ENCODE peak calls at places on chromosomes 7 and 10, in six cellular contexts. K is GM12865; H is activated CD8-positive, alpha-beta memory T cell treated with anti-CD3 and anti-CD28 coated beads for 24 hours; S is posterior cingulate gyrus; M is GM13976; L is Calu3. V is an unnamed sample.

GRCh38 chr7:140479062-140479738 is at the start of gene MKRN1:
- DNase-seq in M (peak), L (peak), K (peak), S (peak), H (peak), V (peak)

GRCh38 chr10:114684085-114684821 is 26.2 kb upstream of the ABLIM1 start:
- DNase-seq in M (no peak), L (peak), S (peak), H (no peak), K (no peak), V (peak)

GRCh38 chr7:8443871-8444756 is 10.7 kb downstream of the NXPH1 start:
- DNase-seq in K (no peak), L (peak), S (no peak), H (no peak), M (no peak), V (no peak)

GRCh38 chr7:90211391-90212148 is at the start of gene STEAP2:
- DNase-seq in S (peak), L (peak), H (peak), M (peak), K (peak), V (peak)

GRCh38 chr7:69599879-69600764 is 1.8 kb downstream of the AUTS2 start:
- DNase-seq in H (peak), K (peak), M (peak), S (no peak), L (no peak), V (no peak)

GRCh38 chr7:29636009-29636351 is 72.3 kb downstream of the PRR15 start:
- DNase-seq in M (no peak), H (no peak), K (no peak), S (no peak), L (no peak), V (no peak)

GRCh38 chr10:79093658-79094411 is 25.1 kb downstream of the ZMIZ1 start:
- DNase-seq in L (peak), S (peak), K (peak), M (no peak), H (no peak), V (no peak)

GRCh38 chr10:99926925-99927718 is 82.6 kb downstream of the DNMBP start:
- DNase-seq in M (no peak), K (no peak), H (no peak), S (peak), L (peak), V (peak)

GRCh38 chr10:104345941-104346340 is 7.7 kb upstream of the ITPRIP start:
- DNase-seq in S (no peak), M (no peak), L (no peak), K (peak), H (no peak), V (no peak)

GRCh38 chr10:94123253-94123995 is 129.7 kb downstream of the PLCE1 start:
- DNase-seq in M (no peak), L (peak), H (no peak), S (no peak), K (no peak), V (no peak)

GRCh38 chr7:148116195-148116594 is 474.4 kb upstream of the C7orf33 start:
- DNase-seq in K (no peak), L (no peak), H (no peak), M (no peak), S (no peak), V (no peak)

GRCh38 chr7:42575161-42575560 is 336.7 kb downstream of the C7orf25 start:
- DNase-seq in L (no peak), K (no peak), M (no peak), H (no peak), S (no peak), V (no peak)

GRCh38 chr10:86668297-86669165 is at the start of gene LDB3:
- DNase-seq in K (peak), H (no peak), S (no peak), M (peak), L (peak), V (no peak)

GRCh38 chr10:2610946-2611345 is 456.4 kb upstream of the PFKP start:
- DNase-seq in L (no peak), K (no peak), M (no peak), H (no peak), S (no peak), V (no peak)